ENCODE peak calls at places on chromosomes 2 and 18, in six cellular contexts. One of them, this sample, is unnamed.

GRCh38 chr2:99651930-99652670 is 162.3 kb upstream of the REV1 start:
- DNase-seq in T1000: no peak
- DNase-seq in breast epithelium: no peak
- DNase-seq in H1: no peak
- DNase-seq in glutamatergic neuron: no peak
- DNase-seq in caudate nucleus: no peak
- DNase-seq in this sample: no peak

GRCh38 chr2:102313950-102314349 is 2.6 kb downstream of the IL1RL1 start:
- DNase-seq in H1: no peak
- DNase-seq in T1000: no peak
- DNase-seq in caudate nucleus: no peak
- DNase-seq in breast epithelium: no peak
- DNase-seq in glutamatergic neuron: no peak
- DNase-seq in this sample: no peak

GRCh38 chr2:200585730-200586643 is at the start of gene AOX1:
- DNase-seq in glutamatergic neuron: peak; percentile 45
- DNase-seq in breast epithelium: no peak
- DNase-seq in H1: peak; percentile 87
- DNase-seq in caudate nucleus: peak; percentile 12
- DNase-seq in T1000: no peak
- DNase-seq in this sample: peak; percentile 48

GRCh38 chr2:96431319-96431718 is 73.8 kb downstream of the NEURL3 start:
- DNase-seq in caudate nucleus: no peak
- DNase-seq in breast epithelium: no peak
- DNase-seq in H1: no peak
- DNase-seq in glutamatergic neuron: no peak
- DNase-seq in T1000: no peak
- DNase-seq in this sample: no peak

GRCh38 chr2:62221141-62221540 is 25.2 kb downstream of the B3GNT2 start:
- DNase-seq in glutamatergic neuron: no peak
- DNase-seq in T1000: no peak
- DNase-seq in caudate nucleus: no peak
- DNase-seq in H1: no peak
- DNase-seq in breast epithelium: no peak
- DNase-seq in this sample: no peak

GRCh38 chr18:42780171-42780570 is 335.3 kb downstream of the RIT2 start:
- DNase-seq in caudate nucleus: no peak
- DNase-seq in T1000: no peak
- DNase-seq in breast epithelium: no peak
- DNase-seq in glutamatergic neuron: no peak
- DNase-seq in H1: no peak
- DNase-seq in this sample: no peak

GRCh38 chr2:17765423-17765822 is 11.5 kb downstream of the GEN1 start:
- DNase-seq in breast epithelium: no peak
- DNase-seq in H1: no peak
- DNase-seq in glutamatergic neuron: no peak
- DNase-seq in caudate nucleus: no peak
- DNase-seq in T1000: no peak
- DNase-seq in this sample: no peak

GRCh38 chr2:96529376-96530143 is 7.0 kb upstream of the ARID5A start:
- DNase-seq in T1000: no peak
- DNase-seq in breast epithelium: no peak
- DNase-seq in caudate nucleus: no peak
- DNase-seq in glutamatergic neuron: no peak
- DNase-seq in H1: no peak
- DNase-seq in this sample: no peak

GRCh38 chr2:14137643-14138042 is 494.9 kb upstream of the LRATD1 start:
- DNase-seq in breast epithelium: no peak
- DNase-seq in glutamatergic neuron: peak; percentile 36
- DNase-seq in H1: no peak
- DNase-seq in caudate nucleus: no peak
- DNase-seq in T1000: no peak
- DNase-seq in this sample: no peak

GRCh38 chr2:111671426-111672150 is 212.4 kb downstream of the ANAPC1 start:
- DNase-seq in H1: peak; percentile 11
- DNase-seq in T1000: no peak
- DNase-seq in glutamatergic neuron: no peak
- DNase-seq in caudate nucleus: no peak
- DNase-seq in breast epithelium: no peak
- DNase-seq in this sample: no peak

GRCh38 chr2:204434660-204435462 is 110.4 kb upstream of the PARD3B start:
- DNase-seq in T1000: no peak
- DNase-seq in breast epithelium: no peak
- DNase-seq in H1: no peak
- DNase-seq in glutamatergic neuron: no peak
- DNase-seq in caudate nucleus: no peak
- DNase-seq in this sample: no peak

GRCh38 chr2:127085260-127085666 is 21.7 kb downstream of the BIN1 start:
- DNase-seq in T1000: no peak
- DNase-seq in H1: no peak
- DNase-seq in breast epithelium: no peak
- DNase-seq in caudate nucleus: no peak
- DNase-seq in glutamatergic neuron: no peak
- DNase-seq in this sample: no peak

GRCh38 chr2:117271631-117272030 is 542.9 kb upstream of the DDX18 start:
- DNase-seq in H1: no peak
- DNase-seq in glutamatergic neuron: no peak
- DNase-seq in breast epithelium: no peak
- DNase-seq in T1000: no peak
- DNase-seq in caudate nucleus: no peak
- DNase-seq in this sample: no peak

GRCh38 chr2:153622285-153622684 is 143.7 kb upstream of the RPRM start:
- DNase-seq in caudate nucleus: no peak
- DNase-seq in breast epithelium: no peak
- DNase-seq in H1: no peak
- DNase-seq in T1000: no peak
- DNase-seq in glutamatergic neuron: no peak
- DNase-seq in this sample: no peak

GRCh38 chr18:23210526-23210925 is 75.2 kb downstream of the CABLES1 start:
- DNase-seq in H1: no peak
- DNase-seq in breast epithelium: no peak
- DNase-seq in T1000: no peak
- DNase-seq in caudate nucleus: no peak
- DNase-seq in glutamatergic neuron: no peak
- DNase-seq in this sample: no peak

GRCh38 chr18:35114305-35114704 is 73.1 kb downstream of the MAPRE2 start:
- DNase-seq in breast epithelium: no peak
- DNase-seq in glutamatergic neuron: no peak
- DNase-seq in caudate nucleus: no peak
- DNase-seq in H1: no peak
- DNase-seq in T1000: no peak
- DNase-seq in this sample: no peak

GRCh38 chr2:188292446-188293239 is 969 bp downstream of the GULP1 start:
- DNase-seq in H1: peak; percentile 88
- DNase-seq in breast epithelium: peak; percentile 80
- DNase-seq in caudate nucleus: peak; percentile 46
- DNase-seq in T1000: peak; percentile 70
- DNase-seq in glutamatergic neuron: peak; percentile 67
- DNase-seq in this sample: no peak

GRCh38 chr2:134706587-134707329 is 12.0 kb downstream of the TMEM163 start:
- DNase-seq in caudate nucleus: no peak
- DNase-seq in T1000: no peak
- DNase-seq in breast epithelium: peak; percentile 50
- DNase-seq in glutamatergic neuron: no peak
- DNase-seq in H1: no peak
- DNase-seq in this sample: no peak

GRCh38 chr2:18548618-18549017 is 11.8 kb downstream of the RDH14 start:
- DNase-seq in H1: no peak
- DNase-seq in T1000: no peak
- DNase-seq in caudate nucleus: no peak
- DNase-seq in breast epithelium: no peak
- DNase-seq in glutamatergic neuron: no peak
- DNase-seq in this sample: no peak

GRCh38 chr18:63963610-63964256 is 6.1 kb upstream of the SERPINB8 start:
- DNase-seq in H1: no peak
- DNase-seq in T1000: no peak
- DNase-seq in breast epithelium: no peak
- DNase-seq in glutamatergic neuron: peak; percentile 40
- DNase-seq in caudate nucleus: no peak
- DNase-seq in this sample: no peak

GRCh38 chr2:17867133-17867532 is 11.3 kb upstream of the KCNS3 start:
- DNase-seq in H1: no peak
- DNase-seq in glutamatergic neuron: no peak
- DNase-seq in T1000: no peak
- DNase-seq in breast epithelium: no peak
- DNase-seq in caudate nucleus: no peak
- DNase-seq in this sample: no peak

GRCh38 chr2:232330068-232330999 is 48.2 kb upstream of the ALPP start:
- DNase-seq in breast epithelium: no peak
- DNase-seq in H1: no peak
- DNase-seq in caudate nucleus: no peak
- DNase-seq in T1000: no peak
- DNase-seq in glutamatergic neuron: peak; percentile 10
- DNase-seq in this sample: peak; percentile 48

GRCh38 chr18:63850010-63850409 is 37.5 kb upstream of the SERPINB2 start:
- DNase-seq in glutamatergic neuron: peak; percentile 59
- DNase-seq in breast epithelium: no peak
- DNase-seq in caudate nucleus: no peak
- DNase-seq in H1: no peak
- DNase-seq in T1000: no peak
- DNase-seq in this sample: no peak

GRCh38 chr2:55649211-55649610 is 31.8 kb upstream of the PPP4R3B start:
- DNase-seq in T1000: no peak
- DNase-seq in H1: no peak
- DNase-seq in breast epithelium: no peak
- DNase-seq in glutamatergic neuron: no peak
- DNase-seq in caudate nucleus: no peak
- DNase-seq in this sample: no peak

GRCh38 chr2:215900203-215900611 is 113.1 kb downstream of the MREG start:
- DNase-seq in glutamatergic neuron: no peak
- DNase-seq in H1: no peak
- DNase-seq in breast epithelium: peak; percentile 73
- DNase-seq in T1000: peak; percentile 16
- DNase-seq in caudate nucleus: no peak
- DNase-seq in this sample: no peak

GRCh38 chr2:121530210-121530562 is 494 bp upstream of the RNU4ATAC start:
- DNase-seq in glutamatergic neuron: peak; percentile 76
- DNase-seq in T1000: peak; percentile 73
- DNase-seq in breast epithelium: peak; percentile 52
- DNase-seq in H1: peak; percentile 88
- DNase-seq in caudate nucleus: peak; percentile 73
- DNase-seq in this sample: peak; percentile 35

GRCh38 chr2:157620956-157621355 is 7.7 kb downstream of the ACVR1C start:
- DNase-seq in breast epithelium: no peak
- DNase-seq in caudate nucleus: no peak
- DNase-seq in glutamatergic neuron: no peak
- DNase-seq in T1000: no peak
- DNase-seq in H1: no peak
- DNase-seq in this sample: no peak

GRCh38 chr2:230762317-230762896 is 49.8 kb downstream of the CAB39 start:
- DNase-seq in T1000: no peak
- DNase-seq in breast epithelium: no peak
- DNase-seq in caudate nucleus: no peak
- DNase-seq in glutamatergic neuron: peak; percentile 43
- DNase-seq in H1: no peak
- DNase-seq in this sample: peak; percentile 38

GRCh38 chr18:23703057-23703986 is 14.1 kb downstream of the LAMA3 start:
- DNase-seq in T1000: no peak
- DNase-seq in caudate nucleus: no peak
- DNase-seq in H1: no peak
- DNase-seq in breast epithelium: no peak
- DNase-seq in glutamatergic neuron: no peak
- DNase-seq in this sample: no peak

GRCh38 chr2:184677171-184677570 is 78.8 kb downstream of the ZNF804A start:
- DNase-seq in glutamatergic neuron: no peak
- DNase-seq in breast epithelium: no peak
- DNase-seq in T1000: no peak
- DNase-seq in H1: no peak
- DNase-seq in caudate nucleus: no peak
- DNase-seq in this sample: no peak

GRCh38 chr2:23698116-23698732 is 228.7 kb downstream of the ATAD2B start:
- DNase-seq in glutamatergic neuron: no peak
- DNase-seq in caudate nucleus: no peak
- DNase-seq in breast epithelium: no peak
- DNase-seq in T1000: no peak
- DNase-seq in H1: no peak
- DNase-seq in this sample: no peak

This sample was measured in iPS DF 19.7.